ENCODE peak calls at places on chromosomes 12 and 14, in seven cellular contexts. H, P, F, Q, Z, B and C are unnamed samples.
A peak's percentile ranks its signal among the peaks of the same experiment; 100 is the strongest.

GRCh38 chr12:108348842-108349241 is 9.7 kb upstream of the CMKLR1 start:
- DNase-seq in P (no peak), Q (no peak), B (no peak), Z (no peak), F (no peak), H (no peak), C (no peak)

GRCh38 chr12:123773375-123773774 is 11.3 kb downstream of the DNAH10 start:
- DNase-seq in Q (no peak), B (no peak), H (no peak), Z (no peak), F (no peak), P (no peak), C (no peak)

GRCh38 chr12:78421011-78421410 is 443.6 kb upstream of the SYT1 start:
- DNase-seq in Z (no peak), P (no peak), H (no peak), B (no peak), F (no peak), Q (no peak), C (no peak)

GRCh38 chr12:28026701-28027100 is 54.2 kb upstream of the PTHLH start:
- DNase-seq in B (no peak), Z (no peak), F (no peak), P (no peak), H (no peak), Q (no peak), C (no peak)

GRCh38 chr12:3972576-3972975 is 99.4 kb upstream of the PARP11 start:
- DNase-seq in P (no peak), H (no peak), B (no peak), Q (no peak), Z (no peak), F (no peak), C (no peak)

GRCh38 chr12:6780573-6780972 is 8.3 kb downstream of the LAG3 start:
- DNase-seq in P (no peak), F (no peak), H (no peak), Z (no peak), B (no peak), Q (no peak), C (no peak)

GRCh38 chr14:31968912-31969311 is 108.2 kb upstream of the ARHGAP5 start:
- DNase-seq in Z (no peak), P (no peak), H (no peak), F (no peak), Q (no peak), B (no peak), C (no peak)

GRCh38 chr14:45810152-45810872 is 557.3 kb upstream of the MIS18BP1 start:
- DNase-seq in F (no peak), P (no peak), H (no peak), Q (no peak), Z (no peak), B (no peak), C (no peak)

GRCh38 chr12:129381717-129382116 is 522.1 kb downstream of the TMEM132D start:
- DNase-seq in F (no peak), Z (no peak), B (no peak), P (no peak), H (peak; percentile 16), Q (no peak), C (no peak)

GRCh38 chr14:97878727-97879126 is 1081.5 kb downstream of the VRK1 start:
- DNase-seq in Q (no peak), P (no peak), F (no peak), B (no peak), Z (no peak), H (peak; percentile 25), C (no peak)

GRCh38 chr12:132146772-132147422 is 2.6 kb downstream of the NOC4L start:
- DNase-seq in P (no peak), H (no peak), B (no peak), Q (no peak), F (no peak), Z (no peak), C (no peak)

GRCh38 chr14:89041245-89041585 is 216.8 kb downstream of the TTC8 start:
- DNase-seq in Z (no peak), P (no peak), H (peak; percentile 60), F (no peak), Q (peak; percentile 27), B (no peak), C (no peak)

GRCh38 chr14:105701456-105702274 is 175.3 kb downstream of the TMEM121 start:
- DNase-seq in F (no peak), P (no peak), Z (no peak), Q (no peak), H (no peak), B (no peak), C (no peak)

GRCh38 chr12:2395352-2395977 is 342.7 kb downstream of the CACNA1C start:
- DNase-seq in Z (peak; percentile 71), F (peak; percentile 53), Q (peak; percentile 40), P (no peak), H (peak; percentile 20), B (no peak), C (no peak)

GRCh38 chr14:38205949-38206665 is 1.6 kb upstream of the SSTR1 start:
- DNase-seq in F (no peak), P (no peak), B (no peak), H (no peak), Q (no peak), Z (no peak), C (no peak)

GRCh38 chr14:90722590-90722989 is 93.6 kb downstream of the TTC7B start:
- DNase-seq in Q (no peak), H (no peak), B (no peak), P (no peak), F (no peak), Z (no peak), C (no peak)

GRCh38 chr14:61326149-61326548 is 4.8 kb downstream of the PRKCH start:
- DNase-seq in Q (no peak), Z (no peak), B (no peak), H (no peak), F (no peak), P (no peak), C (no peak)

GRCh38 chr14:104596451-104596918 is 8.1 kb downstream of the TMEM179 start:
- DNase-seq in B (no peak), Q (no peak), P (no peak), Z (no peak), F (no peak), H (no peak), C (no peak)

GRCh38 chr14:53432378-53432802 is 279.3 kb upstream of the DDHD1 start:
- DNase-seq in F (peak; percentile 51), B (no peak), Q (peak; percentile 40), H (no peak), Z (peak; percentile 6), P (no peak), C (no peak)

GRCh38 chr12:26402648-26403047 is 207.3 kb downstream of the SSPN start:
- DNase-seq in F (no peak), Z (no peak), H (peak; percentile 54), B (no peak), P (no peak), Q (peak; percentile 58), C (no peak)

GRCh38 chr12:57093412-57094193 is 4.7 kb downstream of the NAB2 start:
- DNase-seq in Q (no peak), F (peak; percentile 94), B (peak; percentile 26), H (peak; percentile 76), P (peak; percentile 40), Z (peak; percentile 62), C (no peak)

GRCh38 chr12:92226036-92226661 is 80.5 kb upstream of the BTG1 start:
- DNase-seq in Q (no peak), Z (no peak), F (peak; percentile 5), P (no peak), H (no peak), B (no peak), C (no peak)

GRCh38 chr12:51371295-51371953 is 19.8 kb downstream of the GALNT6 start:
- DNase-seq in P (no peak), Q (peak; percentile 71), B (no peak), Z (no peak), F (peak; percentile 96), H (peak; percentile 76), C (peak; percentile 9)

GRCh38 chr14:90056821-90057220 is 5.0 kb upstream of the KCNK13 start:
- DNase-seq in Q (no peak), P (no peak), F (no peak), B (no peak), H (no peak), Z (no peak), C (no peak)

GRCh38 chr12:54384591-54385041 is at the start of gene ZNF385A:
- DNase-seq in H (no peak), F (no peak), B (no peak), P (no peak), Z (no peak), Q (no peak), C (peak; percentile 36)

GRCh38 chr12:42728287-42728686 is 138.7 kb upstream of the PRICKLE1 start:
- DNase-seq in P (no peak), Z (no peak), F (no peak), Q (no peak), B (no peak), H (no peak), C (no peak)

GRCh38 chr12:62466018-62466595 is 519 bp upstream of the MON2 start:
- DNase-seq in Z (peak; percentile 12), F (peak; percentile 48), P (no peak), Q (no peak), B (no peak), H (peak; percentile 27), C (no peak)

GRCh38 chr12:2974560-2974971 is 15.4 kb downstream of the TEAD4 start:
- DNase-seq in P (no peak), Q (no peak), F (peak; percentile 18), B (no peak), Z (no peak), H (no peak), C (no peak)